ENCODE peak calls at places on chromosomes 12 and 14, in eight cellular contexts. P is psoas muscle, F is stomach, X is kidney glomerular epithelial cell, A is T-cell, H is retina, W is posterior vena cava, B is left colon. I is an unnamed sample.

GRCh38 chr12:115191342-115191741 is 507.4 kb upstream of the TBX3 start:
- DNase-seq in P (no peak), F (no peak), X (no peak), A (no peak), H (no peak), W (no peak), B (no peak), I (no peak)

GRCh38 chr12:95548539-95549391 is 2.5 kb downstream of the USP44 start:
- DNase-seq in P (peak; percentile 71), F (peak; percentile 48), X (peak; percentile 20), A (peak; percentile 63), H (peak; percentile 82), W (peak; percentile 82), B (no peak), I (no peak)

GRCh38 chr14:54567224-54567633 is 301 bp downstream of the SAMD4A start:
- DNase-seq in P (no peak), F (peak; percentile 26), X (peak; percentile 36), A (no peak), H (peak; percentile 71), W (peak; percentile 86), B (peak; percentile 39), I (no peak)

GRCh38 chr14:61568572-61569011 is 126.7 kb upstream of the HIF1A start:
- DNase-seq in P (no peak), F (peak; percentile 72), X (no peak), A (peak; percentile 62), H (peak; percentile 93), W (no peak), B (no peak), I (no peak)

GRCh38 chr14:61434315-61434714 is 112.9 kb downstream of the PRKCH start:
- DNase-seq in P (no peak), F (no peak), X (no peak), A (no peak), H (no peak), W (no peak), B (no peak), I (no peak)

GRCh38 chr12:54612216-54612750 is 22.4 kb downstream of the LACRT start:
- DNase-seq in P (no peak), F (no peak), X (no peak), A (no peak), H (no peak), W (no peak), B (no peak), I (no peak)

GRCh38 chr12:69026341-69026740 is 93.4 kb upstream of the CPM start:
- DNase-seq in P (no peak), F (no peak), X (no peak), A (no peak), H (no peak), W (no peak), B (no peak), I (peak; percentile 27)

GRCh38 chr14:77266336-77266735 is 4.7 kb downstream of the NGB start:
- DNase-seq in P (no peak), F (no peak), X (no peak), A (no peak), H (no peak), W (peak; percentile 62), B (no peak), I (no peak)

GRCh38 chr12:108596854-108597558 is 878 bp downstream of the TMEM119 start:
- DNase-seq in P (no peak), F (no peak), X (no peak), A (no peak), H (no peak), W (no peak), B (no peak), I (no peak)

GRCh38 chr12:112928978-112929377 is 9.3 kb upstream of the OAS3 start:
- DNase-seq in P (no peak), F (no peak), X (no peak), A (no peak), H (no peak), W (no peak), B (no peak), I (no peak)

GRCh38 chr12:16626991-16627390 is 21.0 kb upstream of the LMO3 start:
- DNase-seq in P (no peak), F (no peak), X (no peak), A (no peak), H (no peak), W (no peak), B (no peak), I (no peak)

GRCh38 chr14:97578982-97579381 is 781.8 kb downstream of the VRK1 start:
- DNase-seq in P (no peak), F (no peak), X (no peak), A (no peak), H (no peak), W (no peak), B (no peak), I (no peak)

GRCh38 chr14:77141592-77142288 is at the start of gene ZDHHC22:
- DNase-seq in P (no peak), F (no peak), X (no peak), A (no peak), H (peak; percentile 88), W (peak; percentile 56), B (no peak), I (no peak)

GRCh38 chr12:80056845-80057244 is 42.5 kb upstream of the OTOGL start:
- DNase-seq in P (no peak), F (peak; percentile 77), X (no peak), A (no peak), H (no peak), W (no peak), B (no peak), I (no peak)

GRCh38 chr14:104361101-104361591 is 218.4 kb upstream of the C14orf180 start:
- DNase-seq in P (peak; percentile 35), F (peak; percentile 25), X (no peak), A (no peak), H (peak; percentile 18), W (peak; percentile 77), B (peak; percentile 15), I (no peak)

GRCh38 chr14:65751510-65751909 is 339.0 kb downstream of the FUT8 start:
- DNase-seq in P (no peak), F (no peak), X (no peak), A (no peak), H (peak; percentile 31), W (no peak), B (no peak), I (no peak)

GRCh38 chr12:39581592-39581991 is 38.0 kb downstream of the ABCD2 start:
- DNase-seq in P (no peak), F (no peak), X (no peak), A (no peak), H (no peak), W (no peak), B (no peak), I (no peak)

GRCh38 chr12:77888611-77889010 is 57.9 kb downstream of the NAV3 start:
- DNase-seq in P (no peak), F (no peak), X (peak; percentile 78), A (no peak), H (no peak), W (no peak), B (no peak), I (no peak)

GRCh38 chr12:32702470-32702869 is 23.4 kb downstream of the DNM1L start:
- DNase-seq in P (no peak), F (no peak), X (no peak), A (no peak), H (no peak), W (no peak), B (no peak), I (no peak)

GRCh38 chr14:61472025-61472672 is 150.8 kb downstream of the PRKCH start:
- DNase-seq in P (no peak), F (no peak), X (peak; percentile 97), A (peak; percentile 36), H (peak; percentile 62), W (no peak), B (no peak), I (peak; percentile 41)

GRCh38 chr14:96280104-96280503 is 24.1 kb downstream of the BDKRB1 start:
- DNase-seq in P (no peak), F (no peak), X (no peak), A (no peak), H (no peak), W (no peak), B (no peak), I (no peak)

GRCh38 chr14:60922050-60922449 is 58.8 kb downstream of the TRMT5 start:
- DNase-seq in P (no peak), F (no peak), X (peak; percentile 42), A (no peak), H (no peak), W (no peak), B (no peak), I (no peak)

GRCh38 chr12:62472472-62472871 is 5.8 kb downstream of the MON2 start:
- DNase-seq in P (no peak), F (no peak), X (no peak), A (no peak), H (no peak), W (no peak), B (no peak), I (no peak)

GRCh38 chr12:30169839-30170591 is 386.3 kb upstream of the TMTC1 start:
- DNase-seq in P (peak; percentile 49), F (no peak), X (no peak), A (no peak), H (peak; percentile 69), W (no peak), B (no peak), I (no peak)

GRCh38 chr12:50933459-50934124 is 18.8 kb upstream of the HIGD1C start:
- DNase-seq in P (no peak), F (no peak), X (no peak), A (no peak), H (peak; percentile 13), W (no peak), B (no peak), I (no peak)

GRCh38 chr14:54447231-54447692 is 6.1 kb upstream of the CNIH1 start:
- DNase-seq in P (no peak), F (peak; percentile 37), X (no peak), A (no peak), H (no peak), W (no peak), B (peak; percentile 77), I (peak; percentile 90)

GRCh38 chr14:51441001-51441400 is 201.0 kb downstream of the TMX1 start:
- DNase-seq in P (no peak), F (no peak), X (no peak), A (no peak), H (no peak), W (no peak), B (no peak), I (no peak)

GRCh38 chr14:69355955-69356321 is 42.2 kb downstream of the ERH start:
- DNase-seq in P (peak; percentile 81), F (no peak), X (no peak), A (no peak), H (no peak), W (peak; percentile 87), B (no peak), I (no peak)

GRCh38 chr14:100535287-100536131 is 51.7 kb downstream of the BEGAIN start:
- DNase-seq in P (no peak), F (no peak), X (no peak), A (no peak), H (no peak), W (peak; percentile 65), B (peak; percentile 15), I (no peak)

GRCh38 chr12:42691991-42692557 is 102.5 kb upstream of the PRICKLE1 start:
- DNase-seq in P (no peak), F (no peak), X (no peak), A (no peak), H (no peak), W (no peak), B (no peak), I (no peak)

GRCh38 chr14:69156224-69156623 is 3.3 kb upstream of the DCAF5 start:
- DNase-seq in P (no peak), F (no peak), X (no peak), A (no peak), H (no peak), W (no peak), B (no peak), I (no peak)

GRCh38 chr12:81208193-81208946 is 130.5 kb downstream of the ACSS3 start:
- DNase-seq in P (no peak), F (no peak), X (no peak), A (no peak), H (no peak), W (no peak), B (peak; percentile 48), I (no peak)

GRCh38 chr12:69024907-69025306 is 91.9 kb upstream of the CPM start:
- DNase-seq in P (no peak), F (no peak), X (peak; percentile 89), A (no peak), H (no peak), W (no peak), B (no peak), I (no peak)

GRCh38 chr12:123363385-123363742 is 1.3 kb downstream of the SBNO1 start:
- DNase-seq in P (no peak), F (no peak), X (peak; percentile 21), A (no peak), H (no peak), W (peak; percentile 15), B (no peak), I (peak; percentile 37)

I was measured in AML-193.